ENCODE peak calls at places on chromosomes 6 and 20, in ten cellular contexts. U is Peyer's patch, H is neural progenitor cell, C is testis, J is left ventricle myocardium inferior, L is HCT116, K is mucosa of descending colon, M is stomach, B is lower lobe of right lung, D is BE2C. O is an unnamed sample. For H3K4me1, the result is how much of the 10 kb centered on the place peaks cover.

GRCh38 chr6:55512904-55513303 is 66.1 kb downstream of the HMGCLL1 start:
- DNase-seq in B (no peak), L (no peak), K (no peak), D (no peak), H (no peak), J (no peak), M (no peak), U (no peak), C (no peak), O (no peak)

GRCh38 chr20:25006431-25007167 is 14.0 kb upstream of the APMAP start:
- DNase-seq in J (no peak), C (no peak), L (no peak), B (no peak), U (peak), H (no peak), K (no peak), M (no peak), D (no peak), O (no peak)

GRCh38 chr6:141667580-141668309 is 465.0 kb upstream of the GJE1 start:
- DNase-seq in U (no peak), K (no peak), H (peak), L (no peak), C (no peak), B (no peak), D (no peak), M (no peak), J (no peak), O (no peak)

GRCh38 chr20:62219992-62220665 is at the start of gene HRH3:
- DNase-seq in M (peak), J (no peak), C (peak), B (no peak), H (peak), L (no peak), K (peak), D (peak), U (no peak), O (no peak)

GRCh38 chr6:147554281-147554680 is 45.8 kb downstream of the SAMD5 start:
- DNase-seq in U (no peak), B (no peak), M (no peak), K (no peak), J (no peak), D (no peak), C (no peak), L (no peak), H (no peak), O (no peak)

GRCh38 chr20:33790571-33790970 is 20.6 kb upstream of the CHMP4B start:
- DNase-seq in H (no peak), M (peak), J (no peak), U (no peak), D (no peak), C (no peak), L (no peak), B (no peak), K (peak), O (no peak)

GRCh38 chr6:31918069-31918725 is 9.3 kb upstream of the C2 start:
- DNase-seq in H (no peak), U (no peak), B (no peak), L (no peak), D (no peak), K (no peak), J (no peak), C (no peak), M (no peak), O (no peak)

GRCh38 chr6:150128425-150128824 is 14.4 kb upstream of the PPP1R14C start:
- DNase-seq in U (no peak), B (no peak), M (no peak), H (no peak), K (no peak), C (no peak), L (no peak), D (no peak), J (no peak), O (no peak)

GRCh38 chr6:56475736-56476457 is 166.8 kb downstream of the DST start:
- DNase-seq in C (peak), L (no peak), J (peak), U (no peak), H (no peak), B (no peak), M (peak), D (peak), K (peak), O (no peak)

GRCh38 chr6:3748208-3748701 is 3.3 kb downstream of the PXDC1 start:
- DNase-seq in L (peak), C (peak), H (peak), B (peak), D (peak), U (peak), K (peak), J (peak), M (peak), O (peak)
- H3K4me3 ChIP-seq in L (no peak), C (no peak), H (no peak), B (peak), D (no peak), U (no peak), K (no peak), J (peak), M (no peak), O (peak)

GRCh38 chr6:16720861-16721260 is 40.4 kb downstream of the ATXN1 start:
- DNase-seq in B (no peak), D (no peak), U (no peak), M (no peak), C (no peak), K (no peak), J (no peak), H (no peak), L (no peak), O (no peak)

GRCh38 chr6:16722616-16723015 is 38.6 kb downstream of the ATXN1 start:
- DNase-seq in J (no peak), H (no peak), B (no peak), K (peak), C (no peak), M (no peak), U (no peak), L (no peak), D (no peak), O (no peak)

GRCh38 chr6:16725145-16725864 is 36.0 kb downstream of the ATXN1 start:
- DNase-seq in K (peak), D (no peak), L (no peak), C (no peak), U (no peak), B (no peak), J (no peak), H (no peak), M (no peak), O (no peak)

GRCh38 chr6:16721977-16722376 is 39.3 kb downstream of the ATXN1 start:
- DNase-seq in H (no peak), C (no peak), K (peak), J (no peak), M (no peak), L (no peak), D (no peak), B (no peak), U (no peak), O (no peak)

GRCh38 chr6:16723833-16724232 is 37.4 kb downstream of the ATXN1 start:
- DNase-seq in D (no peak), U (no peak), B (no peak), J (no peak), M (no peak), H (no peak), K (peak), L (peak), C (no peak), O (no peak)
- H3K4me1 ChIP-seq in D (under half), U (under half), B (half or more), J (half or more), M (under half), H (under half), K (under half), L (half or more), C (under half), O (under half)

GRCh38 chr20:35478804-35479472 is 23.5 kb downstream of the CEP250 start:
- DNase-seq in K (no peak), U (peak), D (peak), L (no peak), B (no peak), J (no peak), M (no peak), H (peak), C (no peak), O (no peak)
- TF ChIP-seq CTCF in K (no peak), U (no peak), D (peak), L (peak), B (no peak), J (no peak), M (no peak), H (peak), C (peak), O (no peak)

GRCh38 chr6:13354331-13355042 is 26.1 kb upstream of the TBC1D7 start:
- DNase-seq in H (no peak), U (peak), K (no peak), M (no peak), L (no peak), B (no peak), C (no peak), J (no peak), D (no peak), O (no peak)

GRCh38 chr6:13355969-13356368 is 27.6 kb upstream of the TBC1D7 start:
- DNase-seq in U (peak), B (no peak), K (no peak), H (no peak), C (no peak), M (no peak), L (no peak), D (no peak), J (no peak), O (no peak)

GRCh38 chr6:13357551-13358075 is 29.3 kb upstream of the TBC1D7 start:
- DNase-seq in C (no peak), L (no peak), U (no peak), M (no peak), B (no peak), D (no peak), K (no peak), H (peak), J (no peak), O (no peak)

GRCh38 chr6:13352165-13352564 is 23.8 kb upstream of the TBC1D7 start:
- DNase-seq in L (no peak), C (no peak), U (no peak), M (no peak), D (no peak), H (no peak), J (no peak), B (no peak), K (no peak), O (no peak)

DNA sequence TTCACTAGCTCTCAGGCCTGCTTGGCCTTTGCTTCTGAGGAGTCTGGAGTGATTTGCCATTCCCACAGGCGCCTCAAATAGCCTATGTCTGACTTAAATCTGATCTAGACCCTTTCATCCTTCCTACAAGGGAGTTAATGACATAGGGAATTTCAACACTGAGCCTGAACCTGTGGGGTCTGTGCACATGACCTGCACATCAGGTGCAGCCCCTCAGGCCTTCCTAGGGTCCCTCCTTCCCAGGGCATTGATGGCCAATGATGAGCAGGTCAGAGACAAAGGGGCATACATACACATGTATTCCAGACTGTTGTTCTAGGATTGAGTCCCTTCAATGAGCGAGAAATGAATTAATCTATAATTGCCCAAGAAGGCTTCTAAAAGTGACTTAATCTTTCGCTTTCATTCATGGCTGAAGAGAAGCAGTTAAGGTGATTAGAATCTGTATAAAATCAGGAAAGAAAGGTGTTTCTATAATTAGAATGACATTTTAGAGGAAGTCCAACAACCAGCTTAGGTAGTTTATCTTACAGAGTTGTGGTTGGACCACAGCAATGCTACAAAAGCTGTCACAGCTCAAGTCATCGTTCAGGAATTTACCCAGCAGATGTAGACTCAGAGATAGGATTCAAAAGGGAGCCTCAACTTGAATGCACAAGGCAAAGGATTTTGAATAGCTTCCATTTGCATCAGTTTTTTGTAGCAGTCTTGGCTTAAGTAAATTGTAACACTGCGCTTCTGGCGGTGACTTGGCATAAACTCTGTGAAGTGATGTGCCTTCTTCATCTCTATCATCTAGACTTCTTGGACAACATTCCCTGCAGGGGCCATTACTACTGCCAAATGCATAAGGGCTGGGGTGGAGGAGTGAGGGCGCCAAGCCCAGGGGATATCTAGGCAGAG is 27.0 kb upstream of the TBC1D7 start:
- DNase-seq in U (peak), D (no peak), B (no peak), C (no peak), K (no peak), L (peak), M (no peak), H (no peak), J (no peak), O (no peak)
- H3K4me3 ChIP-seq in U (no peak), D (no peak), B (no peak), C (no peak), K (no peak), L (no peak), M (no peak), H (no peak), J (no peak), O (no peak)

DNA sequence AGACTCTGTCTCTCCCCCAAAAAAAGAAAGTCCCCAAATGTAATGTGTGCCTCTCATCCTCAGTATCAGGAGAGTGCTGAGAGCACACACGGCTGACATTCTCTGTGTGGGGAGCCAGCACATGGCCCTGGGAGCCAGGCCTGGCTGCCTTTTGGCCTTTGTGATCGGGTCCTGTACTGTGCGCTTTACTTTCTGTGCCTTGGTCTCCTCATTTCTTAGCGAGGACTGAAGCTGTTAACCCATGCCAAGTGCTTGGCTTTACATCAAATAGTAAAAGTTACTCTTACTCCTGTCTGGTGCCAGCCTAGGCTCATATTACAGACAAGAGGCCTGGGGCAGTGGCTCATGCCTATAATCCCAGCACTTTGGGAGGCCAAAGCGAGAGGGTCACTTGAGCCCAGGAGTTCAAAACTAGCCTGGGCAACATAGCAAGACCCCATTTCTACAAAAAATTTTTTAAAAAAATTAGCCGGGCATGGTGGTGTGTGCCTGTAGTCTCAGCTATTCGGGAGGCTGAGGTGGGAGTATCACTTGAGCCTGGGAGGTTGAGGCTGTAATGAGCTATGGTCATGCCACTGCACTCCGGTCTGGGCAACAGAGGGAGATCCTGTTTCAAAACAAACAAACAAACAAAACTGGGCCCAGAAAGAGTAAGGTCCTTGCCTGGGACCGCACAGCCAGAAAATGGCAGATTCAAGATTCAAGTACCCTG is 50.3 kb downstream of the SNAI1 start:
- DNase-seq in M (no peak), K (no peak), U (no peak), D (no peak), L (no peak), H (no peak), B (no peak), J (no peak), C (no peak), O (no peak)
- H3K4me1 ChIP-seq in M (under half), K (under half), U (under half), D (under half), L (under half), H (under half), B (under half), J (under half), C (under half), O (under half)

DNA sequence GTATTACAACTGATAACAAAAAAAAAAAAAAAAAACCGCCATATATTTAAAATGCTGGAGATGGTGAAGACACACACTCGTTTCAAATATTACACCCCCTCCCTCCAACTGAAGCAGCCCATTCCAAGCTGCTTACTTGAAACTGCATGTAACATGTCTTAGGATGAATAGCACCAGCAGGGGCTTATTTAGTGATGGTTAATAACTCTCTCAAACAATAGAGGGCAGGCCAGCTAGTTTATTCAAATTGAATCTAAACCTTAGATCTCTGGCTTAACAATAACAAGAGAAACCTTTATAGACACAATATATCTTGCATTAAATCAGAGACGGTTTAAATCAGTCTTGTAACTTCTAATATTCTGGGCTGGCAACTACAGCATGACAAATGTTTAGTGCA is 9.3 kb upstream of the JPH2 start:
- DNase-seq in B (no peak), C (no peak), J (no peak), K (no peak), H (no peak), M (no peak), D (no peak), U (no peak), L (no peak), O (no peak)
- TF ChIP-seq CTCF in B (no peak), C (no peak), J (no peak), K (no peak), H (no peak), M (no peak), D (peak), U (no peak), L (peak), O (no peak)

O was measured in thoracic aorta.